ENCODE peak calls at places on chromosomes 1 and 21, in five cellular contexts. A is upper lobe of right lung, C is A549, B is GM12865, X is AG09309. J is an unnamed sample.
A peak's percentile ranks its signal among the peaks of the same experiment; 100 is the strongest.

GRCh38 chr21:43703068-43703880 is 15.7 kb upstream of the PDXK start:
- DNase-seq in A (no peak), B (no peak), C (no peak), X (no peak), J (peak; percentile 74)

GRCh38 chr1:247043406-247043805 is 35.2 kb downstream of the ZNF670 start:
- DNase-seq in A (no peak), B (no peak), X (no peak), C (no peak), J (no peak)

GRCh38 chr21:15370576-15370975 is 305.8 kb upstream of the NRIP1 start:
- DNase-seq in A (no peak), C (no peak), B (no peak), X (no peak), J (no peak)

GRCh38 chr1:172487550-172487949 is 43.7 kb upstream of the PIGC start:
- DNase-seq in A (no peak), C (no peak), B (no peak), X (no peak), J (peak; percentile 96)

GRCh38 chr1:198175418-198176170 is 18.8 kb downstream of the NEK7 start:
- DNase-seq in C (no peak), X (no peak), B (no peak), A (no peak), J (no peak)

GRCh38 chr21:45152265-45152746 is 77.9 kb downstream of the ADARB1 start:
- DNase-seq in X (no peak), C (no peak), A (peak; percentile 76), B (peak; percentile 62), J (no peak)

GRCh38 chr1:112676543-112676942 is 2.1 kb downstream of the MOV10 start:
- DNase-seq in A (no peak), C (no peak), B (no peak), X (no peak), J (no peak)

GRCh38 chr1:241615043-241615974 is 24.9 kb downstream of the CHML start:
- DNase-seq in A (no peak), B (no peak), X (no peak), C (peak; percentile 90), J (no peak)

GRCh38 chr1:228000416-228000815 is 6.4 kb upstream of the WNT3A start:
- DNase-seq in X (no peak), C (no peak), A (no peak), B (no peak), J (no peak)

GRCh38 chr1:39900662-39901485 is 843 bp downstream of the MYCL start:
- DNase-seq in B (no peak), A (peak; percentile 78), C (no peak), X (no peak), J (no peak)

GRCh38 chr1:206705187-206705586 is 20.5 kb downstream of the MAPKAPK2 start:
- DNase-seq in A (peak; percentile 62), X (peak; percentile 55), C (no peak), B (no peak), J (no peak)

DNA sequence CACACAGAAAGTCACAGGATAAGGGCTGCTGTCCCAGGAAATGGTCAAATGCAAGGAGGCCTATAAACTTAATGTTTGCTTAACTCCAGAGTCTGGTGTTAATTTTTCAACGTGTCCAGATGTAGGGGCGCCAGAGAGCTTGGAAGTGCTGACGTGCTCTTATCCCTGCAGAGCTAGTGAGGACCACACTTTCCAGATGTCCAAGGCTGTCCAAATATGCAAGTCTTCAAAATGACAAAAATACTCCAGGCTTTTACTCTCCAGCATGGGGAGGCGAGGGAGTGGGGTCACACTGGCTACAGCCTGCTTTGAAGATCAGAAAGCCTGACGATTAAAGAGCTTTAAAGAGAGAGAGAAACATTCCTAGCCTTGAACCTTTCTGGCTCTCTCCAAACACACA is 57.6 kb downstream of the ABCA4 start:
- DNase-seq in C (peak; percentile 58), X (peak; percentile 48), A (no peak), B (no peak), J (no peak)
- TF ChIP-seq CTCF in C (peak; percentile 36), X (peak; percentile 61), A (peak; percentile 35), B (no peak), J (peak; percentile 65)

GRCh38 chr1:4653796-4654715 is at the start of gene AJAP1:
- DNase-seq in X (no peak), B (no peak), A (peak; percentile 60), C (no peak), J (no peak)
- H3K4me3 ChIP-seq in X (no peak within 1 kb of the TSS), B (no peak within 1 kb of the TSS), A (peak within 1 kb of the TSS; percentile 19), C (peak within 1 kb of the TSS; percentile 45), J (peak within 1 kb of the TSS; percentile 17)

GRCh38 chr1:21326861-21327344 is 36.6 kb upstream of the ECE1 start:
- DNase-seq in X (no peak), B (no peak), C (no peak), A (no peak), J (no peak)

GRCh38 chr1:21331752-21332480 is 41.7 kb upstream of the ECE1 start:
- DNase-seq in B (no peak), A (no peak), X (no peak), C (no peak), J (no peak)

GRCh38 chr1:21327566-21328323 is 37.5 kb upstream of the ECE1 start:
- DNase-seq in B (no peak), A (no peak), X (no peak), C (no peak), J (no peak)

GRCh38 chr1:21325731-21326387 is 35.6 kb upstream of the ECE1 start:
- DNase-seq in A (no peak), C (no peak), X (no peak), B (no peak), J (no peak)

DNA sequence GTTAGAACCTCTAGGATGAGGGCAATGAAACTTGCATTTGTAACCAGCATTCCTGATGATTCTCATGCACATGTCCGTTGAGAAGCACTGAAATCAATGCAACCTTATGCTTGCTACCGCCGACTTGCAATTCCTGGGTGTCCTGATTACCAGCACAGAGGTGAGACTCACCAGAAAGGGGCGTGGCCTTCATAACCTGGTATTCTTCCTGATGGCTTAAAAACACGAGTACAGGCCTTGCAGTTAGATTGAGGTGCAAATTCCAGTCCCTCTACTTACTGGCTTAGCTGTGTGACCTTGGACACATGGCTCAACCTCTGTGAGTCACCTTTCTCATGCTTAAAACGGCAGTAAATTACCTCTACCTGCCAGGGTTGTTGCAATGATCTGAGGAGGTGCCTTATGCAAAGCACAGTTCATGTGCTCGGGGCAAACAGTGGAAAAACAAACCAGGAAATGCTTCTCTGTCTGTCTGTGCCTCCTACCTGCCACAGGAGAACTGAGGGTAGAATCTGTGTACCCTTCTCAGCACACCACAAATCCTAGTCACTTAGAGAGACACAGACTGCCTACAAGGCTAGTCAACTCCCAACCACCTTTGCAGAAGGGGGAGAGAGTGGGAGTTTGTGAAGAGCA is 39.1 kb upstream of the ECE1 start:
- DNase-seq in X (no peak), A (no peak), B (no peak), C (no peak), J (no peak)
- TF ChIP-seq CTCF in X (no peak), A (no peak), B (no peak), C (no peak), J (no peak)

GRCh38 chr21:46154955-46155513 is 345 bp downstream of the FTCD start:
- DNase-seq in B (no peak), X (no peak), C (no peak), A (peak; percentile 59), J (no peak)
- H3K4me3 ChIP-seq in B (no peak overlapping the region), X (no peak overlapping the region), C (no peak overlapping the region), A (no peak overlapping the region), J (no peak overlapping the region)